ENCODE peak calls at places on chromosomes 13 and 19, in five cellular contexts. G is ELF-1; M is DND-41; O is activated CD4-positive, alpha-beta memory T cell treated with anti-CD3 and anti-CD28 coated beads for 36 hours; J is EH. W is an unnamed sample.
A peak's percentile ranks its signal among the peaks of the same experiment; 100 is the strongest.

GRCh38 chr13:46903748-46904147 is 6.9 kb upstream of the HTR2A start:
- DNase-seq in M (no peak), J (peak; percentile 29), G (no peak), O (no peak), W (no peak)

GRCh38 chr19:38034153-38034835 is 127.3 kb downstream of the SIPA1L3 start:
- DNase-seq in J (peak; percentile 71), M (no peak), G (no peak), O (no peak), W (no peak)

GRCh38 chr13:47437411-47437810 is 540.6 kb upstream of the HTR2A start:
- DNase-seq in J (peak; percentile 88), G (no peak), O (no peak), M (no peak), W (no peak)

GRCh38 chr19:2096543-2097329 is at the start of gene IZUMO4:
- DNase-seq in J (peak; percentile 96), O (peak; percentile 100), G (peak; percentile 99), M (peak; percentile 99), W (peak; percentile 100)

GRCh38 chr19:720691-721160 is 12.0 kb downstream of the PALM start:
- DNase-seq in M (no peak), J (no peak), G (no peak), O (no peak), W (peak; percentile 77)

GRCh38 chr19:15672580-15673175 is at the start of gene CYP4F12:
- DNase-seq in O (peak; percentile 27), J (peak; percentile 1), M (peak; percentile 31), G (no peak), W (peak; percentile 39)

GRCh38 chr13:51935326-51936171 is 73.8 kb downstream of the CCDC70 start:
- DNase-seq in O (no peak), G (peak; percentile 45), M (no peak), J (peak; percentile 19), W (no peak)

GRCh38 chr19:2543463-2544442 is 67.8 kb downstream of the GADD45B start:
- DNase-seq in G (peak; percentile 98), O (peak; percentile 85), M (peak; percentile 65), J (peak; percentile 99), W (peak; percentile 98)

GRCh38 chr19:12783849-12784393 is 7.4 kb upstream of the JUNB start:
- DNase-seq in J (peak; percentile 64), M (no peak), O (peak; percentile 64), G (no peak), W (peak; percentile 74)

GRCh38 chr13:59208405-59209195 is 955.1 kb downstream of the DIAPH3 start:
- DNase-seq in M (no peak), G (no peak), O (no peak), J (no peak), W (peak; percentile 8)

GRCh38 chr19:39155741-39156140 is 30.2 kb downstream of the PAK4 start:
- DNase-seq in G (no peak), M (no peak), J (no peak), O (no peak), W (peak; percentile 62)

GRCh38 chr13:109336730-109337129 is 449.7 kb downstream of the IRS2 start:
- DNase-seq in M (no peak), G (no peak), J (peak; percentile 93), O (no peak), W (no peak)

GRCh38 chr19:40272261-40272660 is 12.9 kb downstream of the AKT2 start:
- DNase-seq in G (no peak), O (no peak), M (no peak), J (no peak), W (no peak)